ENCODE peak calls at places on chromosome 21, in ten cellular contexts. Z is OCI-LY7, V is tibial artery, J is esophagus squamous epithelium, S is H7, L is mesenchymal stem cell, A is HL-60, K is GM23248, W is stomach, Q is right atrium auricular region. H is an unnamed sample.

GRCh38 chr21:38843806-38844479 is 38.2 kb downstream of the ETS2 start:
- DNase-seq in Z (no peak), V (no peak), J (no peak), S (no peak), L (no peak), A (no peak), K (peak), W (no peak), Q (no peak), H (no peak)

GRCh38 chr21:46109251-46110221 is 11.6 kb downstream of the COL6A2 start:
- DNase-seq in Z (no peak), V (no peak), J (no peak), S (peak), L (peak), A (no peak), K (no peak), W (peak), Q (peak), H (no peak)

GRCh38 chr21:39676054-39676771 is 63.5 kb downstream of the B3GALT5 start:
- DNase-seq in Z (no peak), V (no peak), J (no peak), S (peak), L (peak), A (no peak), K (peak), W (no peak), Q (no peak), H (peak)

GRCh38 chr21:39721885-39722284 is 23.1 kb upstream of the IGSF5 start:
- DNase-seq in Z (no peak), V (no peak), J (no peak), S (no peak), L (no peak), A (no peak), K (no peak), W (no peak), Q (no peak), H (no peak)

GRCh38 chr21:46316708-46317324 is 6.9 kb downstream of the C21orf58 start:
- DNase-seq in Z (no peak), V (no peak), J (no peak), S (peak), L (no peak), A (no peak), K (no peak), W (no peak), Q (no peak), H (no peak)

GRCh38 chr21:46559291-46559983 is 45.4 kb downstream of the S100B start:
- DNase-seq in Z (peak), V (no peak), J (no peak), S (peak), L (no peak), A (no peak), K (no peak), W (peak), Q (peak), H (peak)

GRCh38 chr21:37459575-37459974 is 93.0 kb downstream of the DYRK1A start:
- DNase-seq in Z (no peak), V (no peak), J (no peak), S (no peak), L (peak), A (no peak), K (peak), W (no peak), Q (no peak), H (no peak)

GRCh38 chr21:22096314-22096713 is 1098.1 kb downstream of the NCAM2 start:
- DNase-seq in Z (no peak), V (no peak), J (no peak), S (no peak), L (no peak), A (no peak), K (no peak), W (no peak), Q (no peak), H (no peak)

GRCh38 chr21:26125433-26126167 is 45.0 kb downstream of the APP start:
- DNase-seq in Z (no peak), V (no peak), J (no peak), S (no peak), L (no peak), A (no peak), K (no peak), W (no peak), Q (no peak), H (no peak)

GRCh38 chr21:39775816-39776215 is 30.8 kb downstream of the IGSF5 start:
- DNase-seq in Z (no peak), V (no peak), J (no peak), S (no peak), L (no peak), A (no peak), K (no peak), W (no peak), Q (no peak), H (no peak)

GRCh38 chr21:39193380-39193779 is 10.1 kb upstream of the PSMG1 start:
- DNase-seq in Z (no peak), V (no peak), J (no peak), S (no peak), L (no peak), A (no peak), K (no peak), W (no peak), Q (no peak), H (no peak)

GRCh38 chr21:46254208-46254975 is 25.8 kb upstream of the LSS start:
- DNase-seq in Z (peak), V (no peak), J (no peak), S (no peak), L (no peak), A (no peak), K (no peak), W (no peak), Q (no peak), H (peak)

GRCh38 chr21:26964379-26964778 is 2.5 kb downstream of the ADAMTS5 start:
- DNase-seq in Z (no peak), V (peak), J (no peak), S (peak), L (peak), A (no peak), K (peak), W (peak), Q (peak), H (no peak)

GRCh38 chr21:35850029-35850428 is 210.3 kb downstream of the SETD4 start:
- DNase-seq in Z (no peak), V (no peak), J (no peak), S (no peak), L (peak), A (no peak), K (peak), W (no peak), Q (no peak), H (no peak)

GRCh38 chr21:38322551-38322950 is 65.8 kb downstream of the KCNJ15 start:
- DNase-seq in Z (no peak), V (no peak), J (no peak), S (no peak), L (peak), A (no peak), K (peak), W (no peak), Q (no peak), H (no peak)

GRCh38 chr21:37505963-37506362 is 139.4 kb downstream of the DYRK1A start:
- DNase-seq in Z (no peak), V (no peak), J (no peak), S (no peak), L (no peak), A (no peak), K (no peak), W (no peak), Q (no peak), H (no peak)

DNA sequence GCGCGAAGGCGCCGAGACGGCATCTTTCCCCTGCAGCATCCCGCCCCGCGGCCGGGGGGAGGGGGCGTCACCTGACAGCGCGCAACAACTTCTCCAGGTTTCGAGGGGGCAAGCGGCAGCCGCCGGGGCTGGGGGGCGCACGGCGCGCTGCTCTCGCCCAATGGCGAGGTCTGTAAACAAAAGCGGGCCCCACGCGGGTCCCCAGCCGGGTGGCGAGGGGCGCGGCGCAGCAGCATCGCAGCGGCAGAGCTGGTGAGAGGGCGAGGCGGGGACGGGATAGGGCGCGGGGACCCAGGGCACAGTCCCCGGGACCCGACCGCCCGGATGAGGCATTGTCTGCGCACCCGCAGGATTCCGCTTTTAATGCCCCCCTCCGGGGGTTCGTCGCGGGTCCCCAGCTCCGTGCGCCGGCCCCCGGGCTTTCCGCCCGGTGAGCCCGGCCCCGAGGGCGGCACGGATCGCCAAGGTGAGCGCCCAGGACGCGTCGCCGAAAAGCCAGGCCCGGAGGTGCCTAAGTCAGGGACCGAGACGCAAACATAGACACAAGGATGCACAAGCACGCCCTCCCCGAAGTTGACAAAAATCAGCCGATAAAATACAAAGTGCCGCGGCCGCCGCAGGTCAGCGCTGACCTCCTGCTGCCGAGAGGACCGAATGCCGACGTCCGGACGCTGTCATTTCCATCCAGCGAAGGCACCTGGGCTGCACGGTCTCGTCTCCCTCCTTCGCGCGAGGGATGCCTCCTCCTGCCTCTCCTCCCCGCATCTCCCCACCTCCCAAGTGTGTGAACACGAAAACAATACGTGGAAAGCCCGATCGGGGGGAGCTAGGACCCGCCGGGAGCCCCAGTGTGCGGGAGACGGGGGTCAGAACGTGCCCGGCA is 101.3 kb upstream of the SOD1 start:
- DNase-seq in Z (peak), V (no peak), J (no peak), S (peak), L (peak), A (no peak), K (peak), W (no peak), Q (no peak), H (no peak)
- H3K4me3 ChIP-seq in Z (peak), V (peak), J (peak), S (peak), L (peak), A (no peak), K (peak), W (peak), Q (peak), H (no peak)

GRCh38 chr21:44425895-44426662 is 29.2 kb upstream of the LRRC3 start:
- DNase-seq in Z (no peak), V (peak), J (no peak), S (peak), L (no peak), A (no peak), K (no peak), W (no peak), Q (no peak), H (no peak)
- H3K4me3 ChIP-seq in Z (no peak), V (no peak), J (peak), S (no peak), L (no peak), A (no peak), K (no peak), W (no peak), Q (no peak), H (no peak)

GRCh38 chr21:34065015-34065414 is 8.4 kb upstream of the MRPS6 start:
- DNase-seq in Z (no peak), V (no peak), J (no peak), S (no peak), L (no peak), A (no peak), K (peak), W (no peak), Q (no peak), H (no peak)
- H3K4me3 ChIP-seq in Z (no peak), V (no peak), J (no peak), S (no peak), L (no peak), A (no peak), K (no peak), W (no peak), Q (no peak), H (no peak)

DNA sequence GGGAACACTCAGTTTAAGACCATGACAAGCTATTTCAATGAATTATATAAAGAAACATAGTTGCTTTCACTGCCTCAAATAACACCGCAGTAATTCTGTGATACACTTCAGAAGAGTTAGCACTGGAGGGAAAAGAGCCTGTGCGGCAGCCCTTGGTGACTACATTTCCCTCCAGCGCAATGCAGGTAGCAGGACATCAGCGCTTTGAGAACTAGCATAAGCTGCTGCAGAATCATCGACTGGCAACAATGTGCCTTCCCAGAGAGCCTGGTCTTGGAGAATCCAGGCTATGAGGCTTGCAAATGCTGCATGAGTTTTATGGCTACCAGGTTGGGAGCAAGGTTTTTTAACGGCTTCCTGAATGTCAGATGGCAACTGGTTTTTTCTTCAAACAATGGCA is 7.5 kb downstream of the NRIP1 start:
- DNase-seq in Z (no peak), V (no peak), J (no peak), S (peak), L (peak), A (no peak), K (no peak), W (no peak), Q (no peak), H (no peak)
- H3K4me3 ChIP-seq in Z (no peak), V (no peak), J (no peak), S (no peak), L (peak), A (no peak), K (peak), W (no peak), Q (no peak), H (no peak)

DNA sequence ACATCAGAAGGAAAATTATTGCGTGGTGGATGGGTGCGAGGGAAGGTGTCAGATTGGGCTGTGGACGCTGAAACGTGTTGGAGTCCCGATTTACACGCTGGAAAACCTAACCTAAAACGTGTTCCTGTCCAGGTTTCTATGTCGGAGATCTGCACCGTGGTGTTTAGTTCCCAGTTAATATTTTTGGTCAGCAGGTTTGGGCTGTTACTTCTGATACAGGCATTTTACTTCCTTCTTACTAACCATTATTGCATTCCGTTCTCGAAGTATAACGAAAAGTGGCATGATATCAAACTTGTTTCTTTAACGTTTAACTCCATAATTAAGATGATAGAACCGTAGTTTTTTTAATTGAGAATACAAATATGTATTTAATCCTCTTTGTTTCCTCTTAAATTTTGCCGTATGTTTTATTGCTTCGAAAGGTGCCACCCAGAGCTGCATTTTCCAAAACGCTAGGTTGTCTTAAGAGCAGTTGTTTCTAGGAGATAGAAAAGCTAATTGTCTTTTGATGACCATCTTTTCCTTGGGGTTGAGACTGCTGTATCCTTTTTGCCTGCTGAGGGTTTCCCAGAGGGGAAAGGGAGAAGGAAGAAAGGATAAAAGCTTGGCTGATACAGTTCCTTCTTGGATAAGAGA is 1.3 kb downstream of the ADARB1 start:
- DNase-seq in Z (no peak), V (no peak), J (no peak), S (no peak), L (no peak), A (no peak), K (peak), W (no peak), Q (no peak), H (no peak)
- H3K4me3 ChIP-seq in Z (peak), V (peak), J (peak), S (peak), L (peak), A (peak), K (peak), W (peak), Q (peak), H (no peak)

DNA sequence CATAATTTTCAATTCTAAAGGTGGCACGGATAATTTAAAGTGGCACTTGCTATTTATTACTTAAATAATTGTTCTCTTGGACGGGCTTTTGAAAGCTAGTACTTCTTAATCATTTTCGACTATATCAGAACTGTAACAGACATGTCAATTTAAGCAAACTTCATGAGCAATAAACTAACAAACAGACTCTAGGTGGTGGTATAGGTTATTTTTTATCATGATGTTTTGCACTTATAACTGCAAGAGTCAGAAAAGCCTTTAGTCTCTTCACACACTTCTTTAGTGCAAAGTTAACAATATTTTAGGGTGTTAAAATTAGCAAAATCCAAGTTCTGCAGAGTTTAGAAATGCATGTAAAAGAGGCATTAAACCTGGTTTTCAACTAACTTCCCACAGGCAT is 2.2 kb downstream of the NRIP1 start:
- DNase-seq in Z (no peak), V (no peak), J (no peak), S (no peak), L (peak), A (no peak), K (peak), W (no peak), Q (no peak), H (peak)
- H3K4me3 ChIP-seq in Z (no peak), V (peak), J (peak), S (no peak), L (peak), A (peak), K (peak), W (peak), Q (peak), H (no peak)

DNA sequence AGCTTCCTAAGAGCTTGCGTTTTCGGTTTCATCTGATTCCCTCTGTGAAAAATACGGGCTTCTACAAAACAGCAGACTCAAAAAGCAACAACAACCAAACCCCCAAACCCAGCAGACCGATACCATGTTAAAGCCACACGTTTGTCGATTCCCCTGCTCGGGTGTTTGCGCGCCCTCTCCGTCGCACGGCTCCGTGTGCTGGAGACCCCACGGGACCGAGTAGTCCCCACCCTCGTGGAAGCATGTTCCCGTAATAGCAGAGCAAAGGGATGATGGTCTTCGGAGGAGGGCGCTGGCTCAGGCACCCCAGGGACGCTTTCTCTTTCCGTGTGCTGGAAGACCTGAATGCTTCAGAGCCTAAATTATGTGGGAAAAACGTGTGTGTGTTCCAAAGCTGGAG is 42.7 kb downstream of the AGPAT3 start:
- DNase-seq in Z (no peak), V (no peak), J (no peak), S (peak), L (no peak), A (no peak), K (no peak), W (no peak), Q (no peak), H (no peak)
- H3K4me3 ChIP-seq in Z (no peak), V (no peak), J (no peak), S (no peak), L (no peak), A (no peak), K (no peak), W (no peak), Q (no peak), H (no peak)

GRCh38 chr21:41950941-41951408 is 2.8 kb downstream of the C2CD2 start:
- DNase-seq in Z (no peak), V (no peak), J (no peak), S (peak), L (no peak), A (no peak), K (no peak), W (no peak), Q (no peak), H (no peak)

GRCh38 chr21:41948901-41949300 is 4.9 kb downstream of the C2CD2 start:
- DNase-seq in Z (no peak), V (no peak), J (no peak), S (no peak), L (no peak), A (no peak), K (no peak), W (no peak), Q (no peak), H (no peak)

GRCh38 chr21:41945982-41946381 is 7.8 kb downstream of the C2CD2 start:
- DNase-seq in Z (no peak), V (no peak), J (no peak), S (peak), L (no peak), A (no peak), K (no peak), W (no peak), Q (no peak), H (no peak)

GRCh38 chr21:41948404-41948895 is 5.4 kb downstream of the C2CD2 start:
- DNase-seq in Z (no peak), V (no peak), J (no peak), S (no peak), L (no peak), A (no peak), K (no peak), W (no peak), Q (no peak), H (no peak)

DNA sequence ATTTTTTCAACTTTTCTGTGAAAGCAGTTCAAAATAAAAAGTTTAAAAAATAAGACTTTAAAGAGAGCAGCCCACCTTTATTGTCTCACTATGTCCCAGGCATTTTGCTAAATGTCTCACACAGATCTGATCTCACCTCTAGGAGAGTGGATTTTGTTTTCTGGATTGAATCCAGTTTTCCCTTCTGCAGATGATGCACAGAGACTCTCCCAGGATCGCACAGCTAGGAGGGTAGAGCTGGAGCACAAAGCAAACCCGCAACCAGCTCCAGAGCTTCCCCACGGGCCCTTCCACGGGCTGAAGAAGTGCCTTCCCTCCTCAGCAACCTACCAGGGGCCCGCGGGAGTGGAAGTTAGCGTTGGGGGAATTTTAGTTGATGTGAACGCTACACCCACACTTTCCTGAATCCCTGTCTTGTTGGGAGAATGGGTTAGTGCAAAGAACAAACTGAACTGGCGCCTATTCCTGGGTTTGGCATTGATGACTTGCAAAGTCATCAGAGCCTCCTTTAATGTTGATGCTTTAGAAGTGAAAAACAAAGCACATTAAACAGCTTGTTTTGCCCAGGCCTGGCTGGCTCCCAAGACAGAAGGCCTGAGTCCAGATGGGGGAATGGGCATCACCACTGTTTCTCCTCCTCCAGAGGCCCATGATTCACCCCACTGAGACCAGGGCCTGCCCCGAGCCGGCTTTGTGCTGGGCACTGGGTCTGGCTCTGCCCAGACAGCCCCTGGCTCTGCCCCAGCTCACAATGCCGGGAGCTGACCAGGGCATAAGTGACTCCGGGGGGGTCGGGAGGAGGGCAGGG is 6.0 kb downstream of the C2CD2 start:
- DNase-seq in Z (no peak), V (no peak), J (no peak), S (no peak), L (no peak), A (no peak), K (peak), W (no peak), Q (no peak), H (no peak)
- H3K4me3 ChIP-seq in Z (no peak), V (no peak), J (peak), S (no peak), L (peak), A (no peak), K (peak), W (no peak), Q (no peak), H (no peak)

GRCh38 chr21:34545079-34545884 is 33.3 kb upstream of the KCNE1 start:
- DNase-seq in Z (peak), V (no peak), J (no peak), S (peak), L (peak), A (peak), K (peak), W (no peak), Q (peak), H (peak)
- H3K4me3 ChIP-seq in Z (peak), V (no peak), J (peak), S (no peak), L (peak), A (peak), K (peak), W (no peak), Q (no peak), H (peak)

H was measured in GM12865.